ENCODE peak calls at places on chromosomes 16 and 17, in ten cellular contexts. One of them, this sample, is unnamed.
A peak's percentile ranks its signal among the peaks of the same experiment; 100 is the strongest.

GRCh38 chr16:19203374-19203966 is 35.4 kb downstream of the SYT17 start:
- DNase-seq in H1: no peak
- DNase-seq in WTC11: no peak
- DNase-seq in SK-N-SH: no peak
- DNase-seq in endothelial cell of umbilical vein: no peak
- DNase-seq in GM12878: peak; percentile 27
- DNase-seq in HepG2: no peak
- DNase-seq in K562: no peak
- DNase-seq in A549: no peak
- DNase-seq in HCT116: no peak
- DNase-seq in this sample: peak; percentile 8

GRCh38 chr17:8503807-8504206 is 68.1 kb downstream of the NDEL1 start:
- DNase-seq in HCT116: no peak
- DNase-seq in HepG2: no peak
- DNase-seq in K562: no peak
- DNase-seq in SK-N-SH: no peak
- DNase-seq in WTC11: no peak
- DNase-seq in endothelial cell of umbilical vein: no peak
- DNase-seq in H1: no peak
- DNase-seq in GM12878: no peak
- DNase-seq in A549: no peak
- DNase-seq in this sample: no peak

GRCh38 chr17:9173386-9173983 is 152.2 kb downstream of the NTN1 start:
- DNase-seq in HepG2: no peak
- DNase-seq in K562: no peak
- DNase-seq in A549: no peak
- DNase-seq in HCT116: no peak
- DNase-seq in GM12878: no peak
- DNase-seq in WTC11: no peak
- DNase-seq in SK-N-SH: no peak
- DNase-seq in H1: no peak
- DNase-seq in endothelial cell of umbilical vein: no peak
- DNase-seq in this sample: no peak

GRCh38 chr17:17134051-17134951 is 71.8 kb downstream of the PLD6 start:
- DNase-seq in endothelial cell of umbilical vein: no peak
- DNase-seq in H1: no peak
- DNase-seq in HepG2: no peak
- DNase-seq in A549: no peak
- DNase-seq in K562: no peak
- DNase-seq in HCT116: no peak
- DNase-seq in WTC11: no peak
- DNase-seq in GM12878: no peak
- DNase-seq in SK-N-SH: no peak
- DNase-seq in this sample: no peak

GRCh38 chr16:491225-491919 is 36.1 kb upstream of the CAPN15 start:
- DNase-seq in HCT116: no peak
- DNase-seq in endothelial cell of umbilical vein: no peak
- DNase-seq in GM12878: no peak
- DNase-seq in K562: peak; percentile 45
- DNase-seq in WTC11: no peak
- DNase-seq in H1: no peak
- DNase-seq in HepG2: no peak
- DNase-seq in A549: no peak
- DNase-seq in SK-N-SH: no peak
- DNase-seq in this sample: peak; percentile 95

GRCh38 chr17:7119314-7119713 is 4.7 kb upstream of the ASGR2 start:
- DNase-seq in K562: no peak
- DNase-seq in HepG2: no peak
- DNase-seq in GM12878: no peak
- DNase-seq in SK-N-SH: no peak
- DNase-seq in H1: no peak
- DNase-seq in HCT116: no peak
- DNase-seq in WTC11: peak; percentile 44
- DNase-seq in A549: no peak
- DNase-seq in endothelial cell of umbilical vein: no peak
- DNase-seq in this sample: peak; percentile 33

GRCh38 chr17:77126519-77126918 is 14.2 kb upstream of the SEC14L1 start:
- DNase-seq in H1: no peak
- DNase-seq in GM12878: no peak
- DNase-seq in K562: no peak
- DNase-seq in A549: no peak
- DNase-seq in HepG2: no peak
- DNase-seq in endothelial cell of umbilical vein: peak; percentile 73
- DNase-seq in WTC11: no peak
- DNase-seq in SK-N-SH: no peak
- DNase-seq in HCT116: no peak
- DNase-seq in this sample: no peak

GRCh38 chr16:27084296-27085065 is 17.8 kb downstream of the C16orf82 start:
- DNase-seq in SK-N-SH: no peak
- DNase-seq in endothelial cell of umbilical vein: no peak
- DNase-seq in A549: no peak
- DNase-seq in HepG2: no peak
- DNase-seq in HCT116: no peak
- DNase-seq in H1: no peak
- DNase-seq in WTC11: no peak
- DNase-seq in GM12878: no peak
- DNase-seq in K562: no peak
- DNase-seq in this sample: no peak

GRCh38 chr17:79498854-79499253 is 112.0 kb downstream of the RBFOX3 start:
- DNase-seq in SK-N-SH: no peak
- DNase-seq in endothelial cell of umbilical vein: no peak
- DNase-seq in H1: no peak
- DNase-seq in WTC11: no peak
- DNase-seq in HCT116: no peak
- DNase-seq in HepG2: no peak
- DNase-seq in A549: no peak
- DNase-seq in GM12878: no peak
- DNase-seq in K562: no peak
- DNase-seq in this sample: no peak

GRCh38 chr17:79501910-79502309 is 108.9 kb downstream of the RBFOX3 start:
- DNase-seq in endothelial cell of umbilical vein: no peak
- DNase-seq in HCT116: no peak
- DNase-seq in H1: no peak
- DNase-seq in HepG2: no peak
- DNase-seq in GM12878: no peak
- DNase-seq in WTC11: no peak
- DNase-seq in SK-N-SH: no peak
- DNase-seq in K562: no peak
- DNase-seq in A549: no peak
- DNase-seq in this sample: no peak

GRCh38 chr17:79503440-79503839 is 107.4 kb downstream of the RBFOX3 start:
- DNase-seq in GM12878: no peak
- DNase-seq in HepG2: no peak
- DNase-seq in HCT116: no peak
- DNase-seq in SK-N-SH: no peak
- DNase-seq in H1: no peak
- DNase-seq in WTC11: no peak
- DNase-seq in endothelial cell of umbilical vein: no peak
- DNase-seq in A549: no peak
- DNase-seq in K562: no peak
- DNase-seq in this sample: no peak

GRCh38 chr17:79497949-79498348 is 112.9 kb downstream of the RBFOX3 start:
- DNase-seq in HCT116: no peak
- DNase-seq in HepG2: no peak
- DNase-seq in A549: no peak
- DNase-seq in endothelial cell of umbilical vein: no peak
- DNase-seq in K562: no peak
- DNase-seq in SK-N-SH: no peak
- DNase-seq in WTC11: no peak
- DNase-seq in H1: no peak
- DNase-seq in GM12878: no peak
- DNase-seq in this sample: no peak

DNA sequence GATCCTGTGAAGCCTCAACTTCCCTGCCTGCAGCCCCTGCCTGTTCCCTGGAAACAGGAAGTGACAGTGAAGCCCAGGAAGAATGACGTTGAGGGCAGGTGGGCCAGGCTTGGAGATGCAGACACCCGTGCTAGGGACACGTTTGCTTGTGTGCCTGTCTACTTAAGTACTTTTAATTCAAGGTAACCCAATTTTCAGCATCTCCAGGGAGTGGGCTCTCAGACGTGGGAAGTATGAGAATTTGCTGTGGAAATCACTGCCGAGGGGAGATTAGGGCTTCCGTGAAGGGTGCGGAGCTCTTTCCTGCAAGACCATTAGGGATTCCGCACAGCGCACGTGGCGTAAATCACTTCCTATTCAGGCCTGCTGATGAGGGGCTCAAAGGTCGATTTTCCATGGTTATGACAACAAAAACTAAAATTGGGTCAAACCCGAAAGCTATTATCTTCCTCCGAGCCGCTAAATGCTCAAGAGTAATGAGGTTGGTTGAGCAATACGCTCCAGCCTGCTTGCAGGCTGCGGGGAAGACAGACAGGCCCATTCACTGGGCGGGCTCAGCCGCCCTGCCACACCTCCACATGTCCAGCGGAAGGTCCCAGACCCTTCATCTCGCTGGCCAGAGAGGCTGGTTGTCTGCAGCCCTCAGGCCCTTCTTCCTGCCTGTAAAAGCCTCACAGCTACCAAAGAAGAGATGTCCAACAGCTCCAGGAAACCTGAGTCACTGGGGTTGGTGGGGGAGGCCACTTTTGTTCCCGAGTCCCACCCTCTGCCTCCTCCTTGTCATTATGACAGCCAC is 109.9 kb downstream of the RBFOX3 start:
- DNase-seq in endothelial cell of umbilical vein: no peak
- DNase-seq in HCT116: no peak
- DNase-seq in WTC11: no peak
- DNase-seq in HepG2: no peak
- DNase-seq in K562: peak; percentile 21
- DNase-seq in GM12878: no peak
- DNase-seq in SK-N-SH: no peak
- DNase-seq in H1: no peak
- DNase-seq in A549: no peak
- DNase-seq in this sample: peak; percentile 38
- TF ChIP-seq MAX in endothelial cell of umbilical vein: no peak
- TF ChIP-seq MAX in HCT116: no peak
- TF ChIP-seq MAX in WTC11: no peak
- TF ChIP-seq MAX in HepG2: no peak
- TF ChIP-seq MAX in K562: no peak
- TF ChIP-seq MAX in GM12878: no peak
- TF ChIP-seq MAX in SK-N-SH: no peak
- TF ChIP-seq MAX in H1: no peak
- TF ChIP-seq MAX in A549: no peak
- TF ChIP-seq MAX in this sample: no peak

GRCh38 chr17:64020068-64020766 is at the start of gene ICAM2:
- DNase-seq in HCT116: no peak
- DNase-seq in K562: no peak
- DNase-seq in GM12878: peak; percentile 90
- DNase-seq in H1: no peak
- DNase-seq in HepG2: no peak
- DNase-seq in SK-N-SH: no peak
- DNase-seq in endothelial cell of umbilical vein: peak; percentile 71
- DNase-seq in A549: no peak
- DNase-seq in WTC11: no peak
- DNase-seq in this sample: peak; percentile 72
- TF ChIP-seq MAX in HCT116: no peak
- TF ChIP-seq MAX in K562: no peak
- TF ChIP-seq MAX in GM12878: peak; percentile 72
- TF ChIP-seq MAX in H1: no peak
- TF ChIP-seq MAX in HepG2: peak; percentile 13
- TF ChIP-seq MAX in SK-N-SH: no peak
- TF ChIP-seq MAX in endothelial cell of umbilical vein: no peak
- TF ChIP-seq MAX in A549: no peak
- TF ChIP-seq MAX in WTC11: no peak
- TF ChIP-seq MAX in this sample: peak; percentile 14

GRCh38 chr16:66904846-66905632 is 13.6 kb downstream of the CDH16 start:
- DNase-seq in HCT116: no peak
- DNase-seq in endothelial cell of umbilical vein: no peak
- DNase-seq in WTC11: no peak
- DNase-seq in HepG2: peak; percentile 88
- DNase-seq in H1: no peak
- DNase-seq in A549: no peak
- DNase-seq in GM12878: no peak
- DNase-seq in SK-N-SH: peak; percentile 10
- DNase-seq in K562: no peak
- DNase-seq in this sample: no peak

GRCh38 chr16:66908116-66908515 is 10.6 kb downstream of the CDH16 start:
- DNase-seq in HepG2: no peak
- DNase-seq in H1: no peak
- DNase-seq in SK-N-SH: peak; percentile 4
- DNase-seq in WTC11: no peak
- DNase-seq in A549: no peak
- DNase-seq in GM12878: no peak
- DNase-seq in K562: no peak
- DNase-seq in endothelial cell of umbilical vein: no peak
- DNase-seq in HCT116: no peak
- DNase-seq in this sample: no peak

GRCh38 chr16:66905633-66906539 is 12.8 kb downstream of the CDH16 start:
- DNase-seq in SK-N-SH: peak; percentile 41
- DNase-seq in WTC11: peak; percentile 55
- DNase-seq in endothelial cell of umbilical vein: no peak
- DNase-seq in A549: no peak
- DNase-seq in H1: no peak
- DNase-seq in K562: peak; percentile 96
- DNase-seq in HCT116: no peak
- DNase-seq in GM12878: no peak
- DNase-seq in HepG2: peak; percentile 99
- DNase-seq in this sample: no peak

GRCh38 chr16:66908762-66909559 is 9.7 kb downstream of the CDH16 start:
- DNase-seq in HepG2: no peak
- DNase-seq in A549: no peak
- DNase-seq in SK-N-SH: no peak
- DNase-seq in HCT116: no peak
- DNase-seq in H1: no peak
- DNase-seq in WTC11: no peak
- DNase-seq in GM12878: no peak
- DNase-seq in K562: no peak
- DNase-seq in endothelial cell of umbilical vein: no peak
- DNase-seq in this sample: no peak

GRCh38 chr16:66906916-66907836 is 11.5 kb downstream of the CDH16 start:
- DNase-seq in endothelial cell of umbilical vein: no peak
- DNase-seq in GM12878: no peak
- DNase-seq in H1: no peak
- DNase-seq in A549: no peak
- DNase-seq in SK-N-SH: peak; percentile 7
- DNase-seq in HCT116: no peak
- DNase-seq in WTC11: no peak
- DNase-seq in HepG2: no peak
- DNase-seq in K562: no peak
- DNase-seq in this sample: no peak
- TF ChIP-seq MAX in endothelial cell of umbilical vein: no peak
- TF ChIP-seq MAX in GM12878: no peak
- TF ChIP-seq MAX in H1: no peak
- TF ChIP-seq MAX in A549: no peak
- TF ChIP-seq MAX in SK-N-SH: no peak
- TF ChIP-seq MAX in HCT116: no peak
- TF ChIP-seq MAX in WTC11: no peak
- TF ChIP-seq MAX in HepG2: no peak
- TF ChIP-seq MAX in K562: no peak
- TF ChIP-seq MAX in this sample: no peak

GRCh38 chr17:61499632-61500031 is 47.4 kb downstream of the TBX4 start:
- DNase-seq in endothelial cell of umbilical vein: no peak
- DNase-seq in HepG2: no peak
- DNase-seq in SK-N-SH: no peak
- DNase-seq in GM12878: no peak
- DNase-seq in WTC11: no peak
- DNase-seq in H1: no peak
- DNase-seq in HCT116: no peak
- DNase-seq in A549: no peak
- DNase-seq in K562: no peak
- DNase-seq in this sample: no peak

GRCh38 chr17:61498595-61498994 is 46.4 kb downstream of the TBX4 start:
- DNase-seq in WTC11: no peak
- DNase-seq in H1: no peak
- DNase-seq in HCT116: no peak
- DNase-seq in GM12878: no peak
- DNase-seq in HepG2: no peak
- DNase-seq in A549: no peak
- DNase-seq in endothelial cell of umbilical vein: no peak
- DNase-seq in SK-N-SH: no peak
- DNase-seq in K562: no peak
- DNase-seq in this sample: no peak

GRCh38 chr17:61498042-61498441 is 45.8 kb downstream of the TBX4 start:
- DNase-seq in HepG2: no peak
- DNase-seq in H1: no peak
- DNase-seq in HCT116: no peak
- DNase-seq in A549: no peak
- DNase-seq in GM12878: no peak
- DNase-seq in WTC11: no peak
- DNase-seq in endothelial cell of umbilical vein: no peak
- DNase-seq in SK-N-SH: no peak
- DNase-seq in K562: no peak
- DNase-seq in this sample: no peak

GRCh38 chr17:61502292-61502691 is 50.1 kb downstream of the TBX4 start:
- DNase-seq in endothelial cell of umbilical vein: no peak
- DNase-seq in A549: no peak
- DNase-seq in HepG2: no peak
- DNase-seq in H1: no peak
- DNase-seq in SK-N-SH: no peak
- DNase-seq in GM12878: no peak
- DNase-seq in K562: no peak
- DNase-seq in HCT116: no peak
- DNase-seq in WTC11: no peak
- DNase-seq in this sample: no peak

GRCh38 chr17:61500287-61500686 is 48.1 kb downstream of the TBX4 start:
- DNase-seq in endothelial cell of umbilical vein: no peak
- DNase-seq in HepG2: no peak
- DNase-seq in A549: no peak
- DNase-seq in SK-N-SH: no peak
- DNase-seq in WTC11: no peak
- DNase-seq in GM12878: no peak
- DNase-seq in H1: no peak
- DNase-seq in HCT116: no peak
- DNase-seq in K562: no peak
- DNase-seq in this sample: no peak
- TF ChIP-seq MAX in endothelial cell of umbilical vein: no peak
- TF ChIP-seq MAX in HepG2: no peak
- TF ChIP-seq MAX in A549: no peak
- TF ChIP-seq MAX in SK-N-SH: no peak
- TF ChIP-seq MAX in WTC11: no peak
- TF ChIP-seq MAX in GM12878: no peak
- TF ChIP-seq MAX in H1: no peak
- TF ChIP-seq MAX in HCT116: no peak
- TF ChIP-seq MAX in K562: no peak
- TF ChIP-seq MAX in this sample: no peak

This sample was measured in NB4.